ENCODE peak calls at places on chromosomes 1 and 21, in six cellular contexts. Y is progenitor cell of endocrine pancreas, G is right atrium auricular region, C is AG10803, W is iris pigment epithelial cell, U is fibroblast of lung. J is an unnamed sample.

GRCh38 chr1:46466477-46467182 is 23.0 kb upstream of the DMBX1 start:
- DNase-seq in W (no peak), Y (no peak), C (peak), U (no peak), G (no peak), J (no peak)

GRCh38 chr1:45375104-45376090 is 35.2 kb upstream of the MUTYH start:
- DNase-seq in G (no peak), C (no peak), U (peak), W (no peak), Y (no peak), J (no peak)

GRCh38 chr1:224769987-224770693 is 154.0 kb downstream of the CNIH3 start:
- DNase-seq in G (no peak), W (peak), C (peak), U (peak), Y (no peak), J (peak)

GRCh38 chr1:54016343-54017282 is 1.4 kb downstream of the LDLRAD1 start:
- DNase-seq in U (peak), W (peak), Y (no peak), C (peak), G (peak), J (peak)

GRCh38 chr1:28983509-28984310 is 69.3 kb downstream of the EPB41 start:
- DNase-seq in W (no peak), C (no peak), G (no peak), Y (no peak), U (no peak), J (no peak)

GRCh38 chr1:61457526-61457925 is 267.4 kb downstream of the TM2D1 start:
- DNase-seq in W (no peak), U (no peak), G (no peak), Y (no peak), C (no peak), J (no peak)

GRCh38 chr1:46615735-46616134 is 876 bp downstream of the MOB3C start:
- DNase-seq in G (no peak), W (no peak), C (no peak), Y (no peak), U (no peak), J (no peak)

GRCh38 chr21:34639882-34640788 is 25.2 kb upstream of the RCAN1 start:
- DNase-seq in C (no peak), W (peak), G (peak), Y (no peak), U (peak), J (no peak)

GRCh38 chr1:115496904-115497527 is 144.8 kb upstream of the VANGL1 start:
- DNase-seq in Y (no peak), C (peak), G (peak), U (peak), W (peak), J (peak)

GRCh38 chr1:229229137-229229720 is 41.7 kb upstream of the RAB4A start:
- DNase-seq in U (no peak), C (peak), Y (no peak), W (no peak), G (no peak), J (no peak)

GRCh38 chr1:230632273-230632873 is 9.9 kb upstream of the COG2 start:
- DNase-seq in Y (no peak), G (no peak), U (peak), W (peak), C (peak), J (no peak)

GRCh38 chr1:209685835-209686234 is 10.6 kb downstream of the G0S2 start:
- DNase-seq in G (no peak), W (no peak), U (no peak), Y (no peak), C (no peak), J (no peak)

GRCh38 chr1:119163396-119163795 is 22.9 kb upstream of the WARS2 start:
- DNase-seq in G (no peak), C (no peak), W (no peak), Y (no peak), U (no peak), J (no peak)

GRCh38 chr1:202521886-202522285 is 173.4 kb downstream of the PPP1R12B start:
- DNase-seq in C (no peak), U (no peak), Y (no peak), G (no peak), W (no peak), J (no peak)

GRCh38 chr1:28209700-28210099 is 23.1 kb downstream of the DNAJC8 start:
- DNase-seq in Y (no peak), W (no peak), G (no peak), U (no peak), C (no peak), J (no peak)

GRCh38 chr1:65056866-65057265 is 90.5 kb upstream of the JAK1 start:
- DNase-seq in U (no peak), Y (no peak), G (no peak), W (no peak), C (no peak), J (no peak)

GRCh38 chr1:8731162-8731561 is 86.3 kb downstream of the RERE start:
- DNase-seq in G (no peak), U (no peak), W (no peak), Y (no peak), C (no peak), J (no peak)

GRCh38 chr1:106554294-106554693 is 502.2 kb upstream of the PRMT6 start:
- DNase-seq in C (no peak), W (peak), Y (no peak), U (peak), G (no peak), J (no peak)

GRCh38 chr1:81296584-81296983 is 504.1 kb upstream of the ADGRL2 start:
- DNase-seq in Y (no peak), U (peak), G (no peak), W (no peak), C (peak), J (no peak)

GRCh38 chr1:246728311-246728710 is 4.1 kb downstream of the SCCPDH start:
- DNase-seq in U (no peak), Y (no peak), G (no peak), C (peak), W (peak), J (no peak)

GRCh38 chr1:112255080-112255479 is 140.9 kb upstream of the CTTNBP2NL start:
- DNase-seq in U (peak), C (no peak), W (peak), G (no peak), Y (no peak), J (no peak)

GRCh38 chr1:206457408-206457807 is 12.9 kb upstream of the IKBKE start:
- DNase-seq in U (no peak), Y (no peak), C (peak), W (peak), G (peak), J (no peak)

GRCh38 chr1:1040004-1040991 is 20.4 kb downstream of the AGRN start:
- DNase-seq in W (peak), C (peak), G (peak), Y (peak), U (peak), J (no peak)

GRCh38 chr21:42572906-42573495 is 59.3 kb downstream of the SLC37A1 start:
- DNase-seq in U (no peak), G (no peak), C (no peak), W (no peak), Y (no peak), J (no peak)

GRCh38 chr1:236795757-236796719 is 946 bp downstream of the MTR start:
- DNase-seq in Y (no peak), U (peak), W (peak), C (peak), G (no peak), J (no peak)

GRCh38 chr1:19643113-19643512 is 998 bp upstream of the NBL1 start:
- DNase-seq in Y (no peak), U (no peak), C (peak), G (no peak), W (no peak), J (no peak)

GRCh38 chr1:155207578-155208405 is at the start of gene THBS3:
- DNase-seq in Y (no peak), U (peak), C (peak), G (no peak), W (peak), J (no peak)

GRCh38 chr1:59701376-59701775 is 113.4 kb upstream of the HOOK1 start:
- DNase-seq in C (peak), Y (no peak), W (peak), G (no peak), U (peak), J (no peak)

GRCh38 chr1:204711947-204712701 is 26.6 kb upstream of the LRRN2 start:
- DNase-seq in G (no peak), W (no peak), Y (no peak), U (no peak), C (no peak), J (no peak)

GRCh38 chr21:37909936-37910335 is 6.3 kb downstream of the KCNJ6 start:
- DNase-seq in C (no peak), W (no peak), G (no peak), Y (no peak), U (no peak), J (no peak)

GRCh38 chr21:44455524-44456206 is 355 bp downstream of the LRRC3 start:
- DNase-seq in C (peak), Y (no peak), G (no peak), U (peak), W (peak), J (no peak)

GRCh38 chr1:184272178-184272866 is 114.5 kb upstream of the C1orf21 start:
- DNase-seq in C (no peak), U (no peak), Y (no peak), G (no peak), W (peak), J (no peak)

GRCh38 chr1:235648407-235648907 is 1.1 kb downstream of the GNG4 start:
- DNase-seq in Y (no peak), C (no peak), W (no peak), U (no peak), G (peak), J (peak)

GRCh38 chr1:59422921-59423575 is 126.2 kb downstream of the FGGY start:
- DNase-seq in W (peak), C (peak), Y (no peak), G (peak), U (peak), J (no peak)

GRCh38 chr1:211735208-211736170 is 60.1 kb upstream of the NEK2 start:
- DNase-seq in G (peak), Y (no peak), U (peak), W (peak), C (peak), J (no peak)

GRCh38 chr1:89829186-89829585 is 8.4 kb downstream of the LRRC8D start:
- DNase-seq in W (no peak), G (no peak), Y (no peak), U (no peak), C (no peak), J (no peak)

GRCh38 chr1:181206979-181207790 is 118.7 kb downstream of the IER5 start:
- DNase-seq in U (no peak), Y (no peak), C (no peak), G (peak), W (no peak), J (no peak)